ENCODE peak calls at places on chromosomes 2 and 18, in five cellular contexts. B is neural progenitor cell, O is fibroblast of mammary gland, V is GM12865, U is AG04450. J is an unnamed sample.

GRCh38 chr2:157473585-157473984 is 29.7 kb upstream of the CYTIP start:
- DNase-seq in B (no peak), O (peak), V (no peak), U (no peak), J (no peak)

GRCh38 chr2:159285433-159285832 is 1.1 kb downstream of the WDSUB1 start:
- DNase-seq in B (no peak), O (no peak), V (no peak), U (no peak), J (no peak)

GRCh38 chr2:105598853-105599252 is 145.9 kb upstream of the NCK2 start:
- DNase-seq in B (no peak), O (no peak), V (peak), U (no peak), J (no peak)

GRCh38 chr18:68962623-68963022 is 164.7 kb downstream of the CCDC102B start:
- DNase-seq in B (no peak), O (no peak), V (no peak), U (no peak), J (no peak)

GRCh38 chr2:190270298-190270697 is 49.3 kb downstream of the HIBCH start:
- DNase-seq in B (no peak), O (peak), V (no peak), U (peak), J (no peak)

GRCh38 chr18:13613591-13614317 is 112.6 kb downstream of the FAM210A start:
- DNase-seq in B (no peak), O (no peak), V (peak), U (no peak), J (no peak)

GRCh38 chr18:63850010-63850409 is 37.5 kb upstream of the SERPINB2 start:
- DNase-seq in B (peak), O (peak), V (peak), U (no peak), J (no peak)

GRCh38 chr2:128441341-128442052 is 122.8 kb upstream of the HS6ST1 start:
- DNase-seq in B (no peak), O (no peak), V (no peak), U (no peak), J (no peak)

GRCh38 chr2:161414385-161415040 is 1.6 kb upstream of the TBR1 start:
- DNase-seq in B (peak), O (peak), V (no peak), U (no peak), J (no peak)

GRCh38 chr2:142843731-142844130 is 33.7 kb upstream of the KYNU start:
- DNase-seq in B (peak), O (no peak), V (no peak), U (no peak), J (no peak)

GRCh38 chr2:22893773-22894517 is 491.0 kb upstream of the KLHL29 start:
- DNase-seq in B (no peak), O (no peak), V (no peak), U (no peak), J (no peak)

GRCh38 chr18:40367576-40367975 is 1587.5 kb upstream of the PIK3C3 start:
- DNase-seq in B (peak), O (no peak), V (no peak), U (no peak), J (no peak)

GRCh38 chr18:48613589-48613988 is 74.8 kb downstream of the CTIF start:
- DNase-seq in B (no peak), O (no peak), V (no peak), U (no peak), J (peak)

DNA sequence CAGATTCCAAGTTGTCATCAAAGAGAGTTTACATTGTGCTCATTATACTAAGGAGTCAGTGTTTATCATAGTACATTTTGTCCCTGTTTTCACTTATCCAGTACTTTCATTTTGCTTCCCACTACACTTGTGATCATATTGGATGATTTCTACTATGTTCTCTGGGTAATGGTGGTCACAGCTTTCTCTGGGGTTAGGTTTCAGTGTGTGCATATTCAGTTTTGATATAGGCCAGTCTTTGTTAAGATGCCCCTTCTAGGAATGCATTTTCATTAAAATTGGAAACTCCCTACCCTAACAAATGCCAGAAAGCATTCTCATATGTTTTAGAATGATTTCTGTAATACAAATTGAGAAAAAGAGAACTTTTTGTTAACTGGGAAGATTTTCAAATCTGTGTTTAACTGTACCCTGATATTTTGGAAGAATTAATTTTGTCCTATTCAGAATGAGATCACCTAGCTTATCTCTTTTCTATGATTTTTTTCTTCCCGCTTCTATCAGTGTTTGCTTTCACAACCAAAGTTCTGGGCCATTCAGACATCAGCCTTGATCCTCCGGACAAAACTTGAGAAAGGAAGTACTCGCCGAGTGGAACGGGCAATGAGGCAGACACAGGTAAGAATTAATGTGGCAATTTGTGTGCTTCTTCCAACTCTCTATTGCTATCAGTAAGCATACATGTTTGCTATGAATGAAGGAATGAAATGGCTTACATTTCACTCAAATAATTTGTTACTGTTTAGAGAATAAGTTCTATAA is 74.6 kb downstream of the TTC27 start:
- DNase-seq in B (no peak), O (peak), V (peak), U (no peak), J (no peak)
- H3K4me3 ChIP-seq in B (no peak), O (no peak), V (no peak), U (no peak), J (no peak)

GRCh38 chr2:37623971-37624897 is 47.2 kb downstream of the CDC42EP3 start:
- DNase-seq in B (no peak), O (peak), V (peak), U (no peak), J (no peak)

GRCh38 chr2:37623409-37623808 is 48.0 kb downstream of the CDC42EP3 start:
- DNase-seq in B (no peak), O (no peak), V (peak), U (no peak), J (no peak)

GRCh38 chr2:37625156-37625555 is 46.3 kb downstream of the CDC42EP3 start:
- DNase-seq in B (no peak), O (peak), V (no peak), U (no peak), J (no peak)

GRCh38 chr2:37627715-37628114 is 43.7 kb downstream of the CDC42EP3 start:
- DNase-seq in B (no peak), O (peak), V (peak), U (no peak), J (no peak)

DNA sequence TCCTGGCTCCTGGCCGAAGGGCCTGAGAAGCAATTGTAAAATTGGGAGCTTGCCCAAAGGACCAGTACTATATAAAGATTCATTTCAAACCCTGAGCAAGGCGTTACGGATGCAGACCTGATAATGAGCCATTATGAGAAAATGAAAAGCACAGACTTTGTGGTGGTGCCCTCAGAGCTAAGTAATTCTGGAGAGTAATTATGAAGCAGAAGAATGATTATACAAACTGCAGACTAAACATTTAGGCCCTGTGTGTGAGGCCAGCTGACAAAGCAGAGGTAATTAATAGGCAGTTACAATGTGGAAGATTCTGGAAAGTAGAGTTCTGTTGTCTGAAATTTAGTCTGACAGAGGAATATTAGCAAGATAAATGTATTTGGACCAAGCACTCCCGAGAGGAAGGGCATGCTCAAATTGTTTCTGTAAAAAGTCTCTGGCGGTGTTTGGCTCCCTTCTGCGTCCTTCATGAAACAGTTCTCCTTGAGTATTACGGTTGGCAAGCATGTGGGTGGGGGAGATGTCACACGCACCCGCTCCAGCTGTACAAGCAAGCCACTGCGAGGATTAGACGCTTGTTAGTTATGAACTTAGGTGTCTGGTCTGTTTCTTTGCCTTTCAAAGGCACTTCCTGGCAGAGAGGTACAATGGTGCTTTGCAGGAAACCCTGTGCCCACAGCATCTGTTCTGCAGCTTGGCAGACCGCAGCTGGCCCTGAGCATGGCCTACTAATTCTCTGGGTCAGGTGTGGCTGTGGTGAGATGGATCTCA is 45.5 kb downstream of the CDC42EP3 start:
- DNase-seq in B (no peak), O (no peak), V (peak), U (no peak), J (no peak)
- H3K4me3 ChIP-seq in B (no peak), O (no peak), V (peak), U (no peak), J (no peak)

GRCh38 chr18:58337285-58337684 is 291.6 kb downstream of the ALPK2 start:
- DNase-seq in B (no peak), O (no peak), V (no peak), U (no peak), J (no peak)

GRCh38 chr18:58335223-58335622 is 291.2 kb downstream of the NEDD4L start:
- DNase-seq in B (peak), O (no peak), V (no peak), U (no peak), J (no peak)

GRCh38 chr18:58337688-58338087 is 291.2 kb downstream of the ALPK2 start:
- DNase-seq in B (no peak), O (peak), V (no peak), U (no peak), J (no peak)

GRCh38 chr18:58335821-58336220 is 291.8 kb downstream of the NEDD4L start:
- DNase-seq in B (no peak), O (no peak), V (no peak), U (no peak), J (no peak)

GRCh38 chr18:58336605-58337004 is 292.3 kb downstream of the ALPK2 start:
- DNase-seq in B (no peak), O (peak), V (no peak), U (no peak), J (no peak)
- H3K4me3 ChIP-seq in B (no peak), O (no peak), V (no peak), U (no peak), J (no peak)

GRCh38 chr18:57023483-57023882 is 123.4 kb upstream of the BOD1L2 start:
- DNase-seq in B (no peak), O (no peak), V (peak), U (no peak), J (no peak)

GRCh38 chr18:57025525-57025924 is 121.4 kb upstream of the BOD1L2 start:
- DNase-seq in B (no peak), O (peak), V (no peak), U (no peak), J (no peak)

GRCh38 chr18:57027190-57027708 is 119.6 kb upstream of the BOD1L2 start:
- DNase-seq in B (no peak), O (no peak), V (no peak), U (no peak), J (no peak)

GRCh38 chr18:57029761-57030160 is 117.1 kb upstream of the BOD1L2 start:
- DNase-seq in B (peak), O (no peak), V (no peak), U (no peak), J (no peak)

DNA sequence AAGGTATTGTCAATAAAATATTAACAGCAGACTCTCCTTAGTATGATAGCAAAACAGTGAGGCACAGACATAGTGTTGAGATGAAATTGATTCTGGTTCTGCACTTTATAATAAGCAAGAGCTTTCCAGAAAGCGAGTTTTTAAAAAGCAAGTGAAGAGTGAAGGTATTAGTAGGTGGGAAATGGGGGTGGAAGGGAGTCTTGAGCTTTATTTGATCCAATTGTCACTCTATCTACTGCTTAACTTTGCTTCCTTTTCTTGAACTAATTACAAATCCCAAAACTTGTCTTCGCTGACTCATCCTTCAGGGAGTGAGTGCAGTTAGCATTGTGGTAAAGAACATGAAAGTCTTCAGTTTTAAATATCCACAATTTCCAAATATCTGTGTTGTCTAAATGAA is 120.6 kb upstream of the BOD1L2 start:
- DNase-seq in B (no peak), O (peak), V (no peak), U (no peak), J (no peak)
- H3K4me3 ChIP-seq in B (no peak), O (no peak), V (no peak), U (no peak), J (no peak)

DNA sequence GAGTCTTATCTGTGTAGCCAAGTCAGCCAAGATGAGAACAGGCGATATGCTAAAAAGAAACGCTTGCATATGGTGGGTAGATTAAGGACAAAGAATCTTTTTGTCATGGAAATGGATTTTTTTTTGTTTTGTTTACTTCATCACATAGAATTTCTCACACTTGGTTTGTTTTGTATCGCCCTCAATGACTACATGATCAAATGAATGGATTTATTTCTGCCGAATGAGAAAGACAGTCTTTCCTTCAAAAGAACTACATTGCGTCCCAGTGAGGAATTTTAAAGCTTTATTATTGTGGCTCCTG is 2.0 kb downstream of the SALL3 start:
- DNase-seq in B (peak), O (no peak), V (no peak), U (no peak), J (no peak)
- H3K4me3 ChIP-seq in B (peak), O (no peak), V (no peak), U (no peak), J (no peak)

GRCh38 chr2:209523041-209523740 is 99.3 kb downstream of the MAP2 start:
- DNase-seq in B (no peak), O (no peak), V (no peak), U (no peak), J (no peak)
- H3K4me3 ChIP-seq in B (no peak), O (no peak), V (no peak), U (no peak), J (no peak)

DNA sequence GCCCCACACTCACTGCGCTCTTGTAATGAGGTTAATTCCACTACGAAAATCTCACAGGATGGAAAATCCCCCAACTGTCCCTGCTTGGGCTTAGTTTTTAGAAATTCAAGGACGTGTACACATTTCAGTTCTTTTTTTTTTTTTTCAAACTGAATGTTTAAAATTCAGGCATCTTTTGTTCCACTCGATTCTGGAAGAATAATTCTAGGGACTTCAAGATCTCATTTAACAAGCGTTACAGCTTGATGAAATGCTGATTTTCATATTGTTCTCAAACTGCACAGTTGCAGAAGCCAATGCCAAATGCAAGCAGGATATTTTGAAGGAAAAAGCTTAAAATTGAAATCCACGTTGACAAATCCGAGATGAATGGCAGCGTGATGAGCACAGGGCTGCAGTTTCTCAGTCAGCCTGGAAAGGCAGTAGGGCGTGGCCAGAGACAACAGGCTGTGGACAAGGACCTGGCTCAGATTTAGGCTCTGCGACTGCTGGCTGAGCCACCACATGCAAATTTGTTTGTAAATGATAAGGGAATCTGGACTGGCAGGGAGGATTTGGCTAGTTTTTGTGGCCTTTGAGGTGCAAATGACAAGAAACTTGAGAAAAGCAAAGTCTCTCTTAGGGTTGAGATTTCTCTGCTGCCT is 128.0 kb upstream of the MYCN start:
- DNase-seq in B (no peak), O (no peak), V (no peak), U (no peak), J (no peak)
- H3K4me3 ChIP-seq in B (no peak), O (no peak), V (no peak), U (no peak), J (no peak)

DNA sequence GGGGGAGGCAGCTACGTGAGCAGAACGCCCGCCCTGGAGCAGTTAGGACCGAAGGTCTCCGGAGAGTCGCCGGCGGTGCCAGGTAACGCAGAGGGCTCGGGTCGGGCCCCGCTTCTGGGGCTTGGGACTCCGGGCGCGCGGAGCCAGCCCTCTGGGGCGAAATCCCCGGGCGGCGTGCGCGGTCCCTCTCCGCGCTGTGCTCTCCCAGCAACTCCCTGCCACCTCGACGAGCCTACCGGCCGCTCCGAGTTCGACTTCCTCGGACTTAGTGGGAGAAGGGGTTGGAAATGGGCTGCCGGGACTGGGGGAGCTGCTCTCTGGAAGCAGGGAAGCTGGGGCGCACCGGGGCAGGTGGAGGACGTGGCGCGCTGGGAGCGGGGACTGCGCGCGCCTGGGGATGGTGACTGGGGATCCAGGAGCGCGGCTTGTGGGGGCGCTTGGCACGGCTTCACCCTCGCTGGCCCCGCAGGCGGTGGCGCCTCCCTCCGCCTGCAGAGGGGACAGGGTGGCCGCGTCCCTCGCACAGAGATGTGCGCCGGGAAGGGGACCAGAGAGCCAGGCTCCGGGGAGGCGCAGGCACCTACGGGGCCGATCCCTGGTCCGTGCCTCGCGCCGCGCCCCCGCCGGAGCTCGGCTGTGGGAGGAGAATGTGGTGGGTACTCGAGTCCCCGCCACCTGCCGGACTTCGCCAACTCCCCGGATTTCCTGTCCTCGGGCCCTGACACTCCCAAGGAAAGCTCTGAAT is 688 bp downstream of the CDH20 start:
- DNase-seq in B (peak), O (peak), V (no peak), U (no peak), J (no peak)
- H3K4me3 ChIP-seq in B (peak), O (peak), V (no peak), U (no peak), J (peak)

J was measured in gastrocnemius medialis.